ENCODE peak calls at places on chromosomes 7 and 10, in nine cellular contexts. One of them, this sample, is unnamed.

GRCh38 chr7:136183981-136184380 is 206.8 kb upstream of the MTPN start:
- DNase-seq in AG09309: no peak
- DNase-seq in foreskin fibroblast: no peak
- DNase-seq in GM13977: no peak
- DNase-seq in Ammon's horn: peak
- DNase-seq in GM23248: peak
- DNase-seq in WTC11: no peak
- DNase-seq in non-pigmented ciliary epithelial cell: no peak
- DNase-seq in A549: no peak
- DNase-seq in this sample: no peak

GRCh38 chr10:60942604-60943269 is 1.2 kb downstream of the RHOBTB1 start:
- DNase-seq in AG09309: no peak
- DNase-seq in foreskin fibroblast: no peak
- DNase-seq in GM13977: peak
- DNase-seq in Ammon's horn: peak
- DNase-seq in GM23248: peak
- DNase-seq in WTC11: no peak
- DNase-seq in non-pigmented ciliary epithelial cell: no peak
- DNase-seq in A549: no peak
- DNase-seq in this sample: peak

GRCh38 chr7:13144622-13145021 is 457.2 kb downstream of the ARL4A start:
- DNase-seq in AG09309: no peak
- DNase-seq in foreskin fibroblast: no peak
- DNase-seq in GM13977: no peak
- DNase-seq in Ammon's horn: no peak
- DNase-seq in GM23248: no peak
- DNase-seq in WTC11: no peak
- DNase-seq in non-pigmented ciliary epithelial cell: no peak
- DNase-seq in A549: no peak
- DNase-seq in this sample: no peak

GRCh38 chr10:132099701-132100481 is 34.1 kb downstream of the JAKMIP3 start:
- DNase-seq in AG09309: no peak
- DNase-seq in foreskin fibroblast: no peak
- DNase-seq in GM13977: no peak
- DNase-seq in Ammon's horn: no peak
- DNase-seq in GM23248: no peak
- DNase-seq in WTC11: no peak
- DNase-seq in non-pigmented ciliary epithelial cell: no peak
- DNase-seq in A549: no peak
- DNase-seq in this sample: no peak

GRCh38 chr10:14408139-14408538 is 77.4 kb upstream of the FRMD4A start:
- DNase-seq in AG09309: no peak
- DNase-seq in foreskin fibroblast: no peak
- DNase-seq in GM13977: no peak
- DNase-seq in Ammon's horn: no peak
- DNase-seq in GM23248: no peak
- DNase-seq in WTC11: no peak
- DNase-seq in non-pigmented ciliary epithelial cell: no peak
- DNase-seq in A549: no peak
- DNase-seq in this sample: no peak

GRCh38 chr10:130885021-130885655 is 426.4 kb downstream of the TCERG1L start:
- DNase-seq in AG09309: no peak
- DNase-seq in foreskin fibroblast: no peak
- DNase-seq in GM13977: no peak
- DNase-seq in Ammon's horn: peak
- DNase-seq in GM23248: no peak
- DNase-seq in WTC11: no peak
- DNase-seq in non-pigmented ciliary epithelial cell: no peak
- DNase-seq in A549: no peak
- DNase-seq in this sample: no peak

GRCh38 chr7:74042746-74043522 is 15.0 kb downstream of the ELN start:
- DNase-seq in AG09309: no peak
- DNase-seq in foreskin fibroblast: no peak
- DNase-seq in GM13977: no peak
- DNase-seq in Ammon's horn: peak
- DNase-seq in GM23248: no peak
- DNase-seq in WTC11: no peak
- DNase-seq in non-pigmented ciliary epithelial cell: no peak
- DNase-seq in A549: no peak
- DNase-seq in this sample: no peak

GRCh38 chr10:99419688-99420087 is 10.7 kb downstream of the GOT1 start:
- DNase-seq in AG09309: no peak
- DNase-seq in foreskin fibroblast: no peak
- DNase-seq in GM13977: no peak
- DNase-seq in Ammon's horn: no peak
- DNase-seq in GM23248: no peak
- DNase-seq in WTC11: no peak
- DNase-seq in non-pigmented ciliary epithelial cell: no peak
- DNase-seq in A549: no peak
- DNase-seq in this sample: no peak

GRCh38 chr10:122461729-122462532 is 578 bp downstream of the HTRA1 start:
- DNase-seq in AG09309: no peak
- DNase-seq in foreskin fibroblast: no peak
- DNase-seq in GM13977: no peak
- DNase-seq in Ammon's horn: no peak
- DNase-seq in GM23248: peak
- DNase-seq in WTC11: no peak
- DNase-seq in non-pigmented ciliary epithelial cell: no peak
- DNase-seq in A549: peak
- DNase-seq in this sample: no peak

GRCh38 chr10:124671486-124672075 is 72.6 kb downstream of the FAM53B start:
- DNase-seq in AG09309: no peak
- DNase-seq in foreskin fibroblast: peak
- DNase-seq in GM13977: no peak
- DNase-seq in Ammon's horn: peak
- DNase-seq in GM23248: peak
- DNase-seq in WTC11: no peak
- DNase-seq in non-pigmented ciliary epithelial cell: no peak
- DNase-seq in A549: peak
- DNase-seq in this sample: no peak

This sample was measured in thoracic aorta.